ENCODE peak calls at places on chromosomes 16 and 17, in ten cellular contexts. P is A549, A is transverse colon, D is esophagus muscularis mucosa, Q is ovary, X is uterus, E is Peyer's patch, N is adrenal gland, Z is prostate gland, G is breast epithelium. I is an unnamed sample.
A peak's percentile ranks its signal among the peaks of the same experiment; 100 is the strongest.

GRCh38 chr17:33944412-33944811 is 310.7 kb upstream of the CCL2 start:
- DNase-seq in P (no peak), N (no peak), A (no peak), Z (no peak), E (no peak), D (no peak), Q (no peak), G (no peak), X (no peak), I (no peak)

GRCh38 chr17:63376949-63377348 is 69.2 kb downstream of the CYB561 start:
- DNase-seq in A (no peak), P (no peak), Q (no peak), G (no peak), D (no peak), Z (no peak), N (no peak), E (no peak), X (no peak), I (no peak)

GRCh38 chr16:82070656-82071369 is 35.8 kb downstream of the HSD17B2 start:
- DNase-seq in D (no peak), P (no peak), N (no peak), E (no peak), A (no peak), Q (no peak), X (no peak), Z (no peak), G (no peak), I (no peak)

GRCh38 chr16:57341441-57342303 is 16.9 kb upstream of the CCL22 start:
- DNase-seq in A (peak; percentile 73), X (no peak), Z (peak; percentile 95), E (no peak), P (no peak), G (peak; percentile 80), N (no peak), Q (no peak), D (peak; percentile 79), I (no peak)

GRCh38 chr16:2663553-2664521 is 18.5 kb upstream of the KCTD5 start:
- DNase-seq in P (no peak), D (no peak), X (no peak), N (no peak), Z (peak; percentile 64), G (no peak), A (peak; percentile 54), Q (peak; percentile 54), E (no peak), I (no peak)

GRCh38 chr16:54822502-54823291 is 108.0 kb upstream of the IRX5 start:
- DNase-seq in G (no peak), Z (no peak), Q (no peak), E (no peak), A (no peak), D (no peak), P (no peak), N (no peak), X (no peak), I (no peak)

GRCh38 chr17:39014044-39014794 is 47.0 kb upstream of the FBXO47 start:
- DNase-seq in A (no peak), P (no peak), Z (no peak), E (no peak), G (no peak), Q (no peak), N (no peak), X (peak; percentile 31), D (no peak), I (no peak)

GRCh38 chr17:79842136-79842655 is 3.0 kb upstream of the CBX4 start:
- DNase-seq in E (peak; percentile 57), P (no peak), Q (peak; percentile 35), G (no peak), X (no peak), N (peak; percentile 35), A (no peak), D (no peak), Z (no peak), I (no peak)

GRCh38 chr16:53123753-53124152 is 69.0 kb downstream of the CHD9 start:
- DNase-seq in E (no peak), G (no peak), A (no peak), D (no peak), Q (no peak), P (no peak), Z (no peak), N (no peak), X (no peak), I (no peak)

GRCh38 chr17:52148288-52148968 is 10.1 kb downstream of the CA10 start:
- DNase-seq in D (no peak), A (no peak), N (no peak), G (no peak), X (no peak), Q (no peak), E (no peak), Z (no peak), P (no peak), I (no peak)

GRCh38 chr17:59752446-59752845 is 45.0 kb downstream of the VMP1 start:
- DNase-seq in X (no peak), A (no peak), P (no peak), Q (no peak), N (no peak), Z (no peak), G (no peak), D (no peak), E (no peak), I (no peak)

GRCh38 chr17:73323622-73324455 is 12.0 kb upstream of the CDC42EP4 start:
- DNase-seq in E (no peak), G (no peak), P (no peak), X (peak; percentile 76), Z (no peak), A (no peak), Q (peak; percentile 65), N (no peak), D (no peak), I (no peak)

GRCh38 chr17:70059076-70059475 is 15.9 kb upstream of the KCNJ16 start:
- DNase-seq in N (no peak), D (no peak), G (no peak), Z (no peak), A (no peak), Q (no peak), P (no peak), X (no peak), E (no peak), I (no peak)
- H3K27ac ChIP-seq in N (no peak overlapping the region), D (no peak overlapping the region), G (no peak overlapping the region), Z (no peak overlapping the region), A (no peak overlapping the region), Q (no peak overlapping the region), P (no peak overlapping the region), X (no peak overlapping the region), E (no peak overlapping the region), I (no peak overlapping the region)

GRCh38 chr16:9868606-9869149 is 313.6 kb downstream of the GRIN2A start:
- DNase-seq in G (no peak), P (no peak), A (no peak), Z (no peak), X (no peak), D (no peak), Q (no peak), E (no peak), N (no peak), I (no peak)

GRCh38 chr16:9869776-9870175 is 312.5 kb downstream of the GRIN2A start:
- DNase-seq in Z (no peak), G (no peak), Q (no peak), A (no peak), N (no peak), D (peak; percentile 47), P (no peak), E (no peak), X (no peak), I (no peak)

GRCh38 chr16:9870962-9871361 is 311.3 kb downstream of the GRIN2A start:
- DNase-seq in Z (no peak), E (no peak), G (no peak), Q (no peak), X (no peak), A (no peak), N (no peak), P (no peak), D (peak; percentile 45), I (no peak)

DNA sequence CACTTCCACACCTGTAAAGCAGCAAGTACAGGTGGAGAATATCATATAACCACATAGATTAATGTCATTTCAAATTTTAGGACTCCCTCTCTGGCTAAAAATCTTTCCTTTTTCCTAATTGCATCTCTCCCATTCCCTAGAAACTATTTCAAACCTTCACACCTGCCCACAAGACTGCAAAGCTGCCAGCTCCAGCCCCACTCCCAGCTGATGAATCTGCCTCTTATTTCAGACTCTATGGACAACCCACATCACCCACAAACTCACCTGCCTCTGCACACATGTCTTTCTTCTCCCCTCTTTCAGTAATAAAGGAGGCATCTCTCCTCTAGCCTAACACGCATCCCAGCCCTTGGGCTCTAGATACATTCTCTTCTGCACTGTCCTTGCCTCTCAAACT is 315.1 kb downstream of the GRIN2A start:
- DNase-seq in A (no peak), D (peak; percentile 10), N (no peak), Z (no peak), P (no peak), G (no peak), Q (no peak), E (no peak), X (no peak), I (no peak)
- TF ChIP-seq POLR2A in A (no peak), D (no peak), N (no peak), Z (no peak), P (no peak), G (no peak), Q (no peak), E (no peak), X (no peak), I (no peak)

GRCh38 chr17:75509528-75510258 is 5.6 kb downstream of the CASKIN2 start:
- DNase-seq in Q (no peak), P (no peak), X (no peak), N (no peak), Z (no peak), E (no peak), D (no peak), G (no peak), A (no peak), I (no peak)
- H3K27ac ChIP-seq in Q (no peak overlapping the region), P (no peak overlapping the region), X (peak overlapping the region; percentile 91), N (peak overlapping the region; percentile 46), Z (no peak overlapping the region), E (peak overlapping the region; percentile 61), D (peak overlapping the region; percentile 94), G (peak overlapping the region; percentile 62), A (peak overlapping the region; percentile 37), I (peak overlapping the region; percentile 28)

GRCh38 chr17:17564896-17565295 is 26.6 kb downstream of the PEMT start:
- DNase-seq in N (no peak), A (no peak), G (no peak), E (no peak), P (no peak), Z (no peak), X (no peak), D (no peak), Q (no peak), I (no peak)

GRCh38 chr17:17565471-17566365 is 25.8 kb downstream of the PEMT start:
- DNase-seq in E (no peak), N (no peak), X (no peak), Q (no peak), A (no peak), Z (no peak), G (no peak), D (no peak), P (no peak), I (no peak)

GRCh38 chr17:17562145-17562529 is 29.4 kb downstream of the PEMT start:
- DNase-seq in Z (no peak), D (no peak), G (no peak), A (no peak), E (no peak), N (no peak), X (no peak), P (no peak), Q (no peak), I (no peak)

GRCh38 chr17:17563530-17563929 is 28.0 kb downstream of the PEMT start:
- DNase-seq in N (no peak), X (no peak), Q (no peak), P (no peak), A (peak; percentile 31), D (no peak), Z (no peak), G (no peak), E (peak; percentile 66), I (no peak)

GRCh38 chr17:17564323-17564722 is 27.2 kb downstream of the PEMT start:
- DNase-seq in N (no peak), Z (no peak), Q (no peak), E (no peak), G (no peak), X (no peak), P (no peak), A (no peak), D (no peak), I (no peak)
- TF ChIP-seq POLR2A in N (no peak), Z (no peak), Q (no peak), E (no peak), G (no peak), X (no peak), P (no peak), A (no peak), D (no peak), I (no peak)